ENCODE peak calls at places on chromosomes 5 and 9, in ten cellular contexts. A is cerebellum, R is ACHN, D is choroid plexus epithelial cell, I is nucleus accumbens, S is non-pigmented ciliary epithelial cell, P is KBM-7, T is GOT3, V is NCI-H1436 treated with DMSO at 0.1 percent for 48 hours, F is hepatic stellate cell. U is an unnamed sample.
A peak's percentile ranks its signal among the peaks of the same experiment; 100 is the strongest.

GRCh38 chr5:78794693-78795215 is 146.2 kb upstream of the LHFPL2 start:
- DNase-seq in A (no peak), R (no peak), D (no peak), I (no peak), S (no peak), P (no peak), T (no peak), V (no peak), F (no peak), U (no peak)

GRCh38 chr9:14323083-14323968 is 9.4 kb upstream of the NFIB start:
- DNase-seq in A (no peak), R (no peak), D (no peak), I (no peak), S (no peak), P (no peak), T (no peak), V (no peak), F (peak; percentile 17), U (no peak)

GRCh38 chr9:90020277-90020871 is 415.6 kb downstream of the GADD45G start:
- DNase-seq in A (no peak), R (no peak), D (no peak), I (no peak), S (no peak), P (no peak), T (no peak), V (no peak), F (no peak), U (no peak)

GRCh38 chr5:37428044-37428443 is 48.9 kb downstream of the WDR70 start:
- DNase-seq in A (no peak), R (no peak), D (no peak), I (no peak), S (no peak), P (no peak), T (no peak), V (no peak), F (no peak), U (no peak)

GRCh38 chr9:90825586-90825985 is 24.0 kb downstream of the SYK start:
- DNase-seq in A (no peak), R (no peak), D (no peak), I (no peak), S (no peak), P (peak; percentile 70), T (no peak), V (no peak), F (no peak), U (no peak)

GRCh38 chr9:133023117-133023890 is 7.5 kb upstream of the GTF3C5 start:
- DNase-seq in A (no peak), R (no peak), D (no peak), I (no peak), S (no peak), P (peak; percentile 28), T (no peak), V (no peak), F (no peak), U (peak; percentile 60)

GRCh38 chr5:28678899-28679298 is 1640.5 kb upstream of the CDH9 start:
- DNase-seq in A (no peak), R (no peak), D (no peak), I (no peak), S (no peak), P (no peak), T (no peak), V (no peak), F (no peak), U (no peak)

GRCh38 chr5:143261748-143262392 is 141.6 kb downstream of the NR3C1 start:
- DNase-seq in A (no peak), R (no peak), D (peak; percentile 87), I (no peak), S (no peak), P (no peak), T (no peak), V (no peak), F (no peak), U (peak; percentile 22)

GRCh38 chr9:121558423-121558950 is 58.8 kb upstream of the GGTA1 start:
- DNase-seq in A (no peak), R (no peak), D (no peak), I (no peak), S (no peak), P (no peak), T (no peak), V (no peak), F (no peak), U (no peak)

GRCh38 chr5:66646570-66646969 is 50.4 kb downstream of the MAST4 start:
- DNase-seq in A (no peak), R (no peak), D (no peak), I (no peak), S (no peak), P (no peak), T (no peak), V (no peak), F (no peak), U (no peak)

GRCh38 chr9:33117306-33117705 is 40.8 kb upstream of the SMU1 start:
- DNase-seq in A (no peak), R (no peak), D (peak; percentile 28), I (no peak), S (no peak), P (peak; percentile 20), T (no peak), V (no peak), F (peak; percentile 60), U (no peak)

GRCh38 chr5:116343961-116344360 is 230.7 kb downstream of the SEMA6A start:
- DNase-seq in A (no peak), R (no peak), D (no peak), I (no peak), S (no peak), P (peak; percentile 58), T (no peak), V (no peak), F (no peak), U (no peak)

GRCh38 chr9:7510209-7510608 is 289.4 kb downstream of the DMAC1 start:
- DNase-seq in A (no peak), R (no peak), D (no peak), I (no peak), S (no peak), P (no peak), T (no peak), V (no peak), F (no peak), U (no peak)

GRCh38 chr5:150612905-150613670 is 27.4 kb upstream of the SYNPO start:
- DNase-seq in A (peak; percentile 52), R (no peak), D (no peak), I (no peak), S (no peak), P (no peak), T (no peak), V (no peak), F (no peak), U (no peak)

GRCh38 chr5:109703827-109704226 is 14.1 kb downstream of the MAN2A1 start:
- DNase-seq in A (no peak), R (no peak), D (no peak), I (no peak), S (no peak), P (no peak), T (no peak), V (no peak), F (no peak), U (no peak)

GRCh38 chr9:101176384-101176783 is 147.9 kb downstream of the PLPPR1 start:
- DNase-seq in A (no peak), R (peak; percentile 1), D (no peak), I (no peak), S (no peak), P (peak; percentile 14), T (no peak), V (no peak), F (no peak), U (no peak)

GRCh38 chr9:96500696-96501660 is 51.0 kb downstream of the HABP4 start:
- DNase-seq in A (no peak), R (no peak), D (no peak), I (no peak), S (no peak), P (no peak), T (no peak), V (no peak), F (peak; percentile 69), U (no peak)

GRCh38 chr5:139717221-139717620 is 69.1 kb downstream of the CXXC5 start:
- DNase-seq in A (no peak), R (no peak), D (no peak), I (no peak), S (no peak), P (no peak), T (no peak), V (no peak), F (no peak), U (no peak)

GRCh38 chr5:140658870-140659269 is 5.8 kb upstream of the WDR55 start:
- DNase-seq in A (no peak), R (no peak), D (no peak), I (no peak), S (no peak), P (no peak), T (no peak), V (no peak), F (no peak), U (no peak)

GRCh38 chr5:25641140-25641539 is 996.4 kb upstream of the CDH10 start:
- DNase-seq in A (peak; percentile 35), R (no peak), D (no peak), I (no peak), S (no peak), P (no peak), T (no peak), V (no peak), F (no peak), U (no peak)